ENCODE peak calls at places on chromosomes 6 and 20, in eight cellular contexts. T is ELR; D is activated naive CD8-positive, alpha-beta T cell treated with anti-CD3 and anti-CD28 coated beads, Interleukin-2, amount 10 ng/mL, durations not matched to agents 7 days and 5 days; N is WTC11; H is mucosa of descending colon; Y is iPS-NIHi11; X is bronchial epithelial cell; P is mesendoderm. W is an unnamed sample.

GRCh38 chr20:63235399-63235983 is at the start of gene BIRC7:
- DNase-seq in Y (no peak), P (no peak), N (no peak), D (no peak), X (no peak), H (no peak), T (no peak), W (no peak)

GRCh38 chr20:11540558-11540957 is 377.1 kb upstream of the BTBD3 start:
- DNase-seq in D (no peak), T (no peak), H (no peak), Y (no peak), N (no peak), X (no peak), P (no peak), W (no peak)

GRCh38 chr6:147604373-147604772 is 95.9 kb downstream of the SAMD5 start:
- DNase-seq in N (no peak), X (no peak), T (no peak), H (no peak), Y (no peak), P (no peak), D (no peak), W (no peak)

GRCh38 chr20:33490934-33491656 is 1.2 kb downstream of the CBFA2T2 start:
- DNase-seq in T (peak), N (no peak), P (no peak), X (peak), Y (no peak), H (peak), D (no peak), W (no peak)

GRCh38 chr20:25011261-25011660 is 18.7 kb upstream of the APMAP start:
- DNase-seq in H (no peak), P (no peak), Y (no peak), D (peak), X (no peak), T (no peak), N (no peak), W (no peak)

GRCh38 chr6:157265186-157265585 is 58.1 kb downstream of the TMEM242 start:
- DNase-seq in N (no peak), P (no peak), H (no peak), Y (no peak), X (no peak), T (no peak), D (no peak), W (no peak)

GRCh38 chr20:37319120-37319717 is 26.7 kb upstream of the SRC start:
- DNase-seq in D (no peak), N (no peak), H (no peak), P (peak), X (no peak), T (no peak), Y (peak), W (no peak)

GRCh38 chr6:152170702-152171667 is 363.5 kb downstream of the ESR1 start:
- DNase-seq in P (peak), T (no peak), Y (no peak), X (no peak), H (no peak), D (no peak), N (no peak), W (no peak)

GRCh38 chr6:3280866-3281465 is 22.2 kb downstream of the PSMG4 start:
- DNase-seq in Y (no peak), X (no peak), D (no peak), N (peak), T (no peak), H (no peak), P (no peak), W (peak)

GRCh38 chr20:63873477-63873971 is 8.5 kb downstream of the TPD52L2 start:
- DNase-seq in H (no peak), P (no peak), T (peak), D (no peak), X (peak), N (no peak), Y (no peak), W (peak)

GRCh38 chr6:67666177-67666964 is 968.7 kb upstream of the ADGRB3 start:
- DNase-seq in D (no peak), Y (no peak), P (no peak), T (no peak), X (no peak), N (no peak), H (no peak), W (no peak)

GRCh38 chr6:110158479-110158878 is 21.0 kb downstream of the WASF1 start:
- DNase-seq in X (peak), H (no peak), Y (no peak), N (no peak), D (no peak), T (peak), P (no peak), W (no peak)

GRCh38 chr20:5674176-5674660 is 76.0 kb upstream of the SHLD1 start:
- DNase-seq in Y (no peak), T (peak), P (no peak), H (no peak), D (no peak), X (peak), N (no peak), W (no peak)

W was measured in transverse colon.